ENCODE peak calls at places on chromosomes 2 and 18, in nine cellular contexts. I, Y, U, L, N, E, Q, O and S are unnamed samples.

GRCh38 chr18:76889086-76889699 is 66.8 kb downstream of the ZNF236 start:
- DNase-seq in N (no peak), O (no peak), I (no peak), Y (no peak), Q (no peak), U (no peak), L (no peak), E (peak; percentile 48), S (no peak)

GRCh38 chr18:75837316-75837715 is 409.8 kb upstream of the SMIM21 start:
- DNase-seq in O (no peak), Q (no peak), I (no peak), U (no peak), L (no peak), Y (no peak), N (no peak), E (no peak), S (no peak)

GRCh38 chr2:44267269-44268258 is 7.7 kb upstream of the SLC3A1 start:
- DNase-seq in N (no peak), Y (no peak), U (no peak), Q (peak; percentile 63), E (no peak), L (no peak), O (peak; percentile 74), I (peak; percentile 71), S (no peak)

GRCh38 chr2:59182249-59182648 is 941.1 kb upstream of the FANCL start:
- DNase-seq in E (peak; percentile 67), N (no peak), U (no peak), I (no peak), Y (no peak), Q (peak; percentile 15), L (peak; percentile 68), O (no peak), S (no peak)

GRCh38 chr2:220341014-220341413 is 713.6 kb downstream of the SLC4A3 start:
- DNase-seq in I (no peak), O (no peak), N (no peak), U (no peak), Q (no peak), L (no peak), Y (no peak), E (no peak), S (no peak)

GRCh38 chr2:119837759-119838158 is 78.0 kb downstream of the PTPN4 start:
- DNase-seq in I (no peak), E (no peak), L (no peak), O (no peak), N (no peak), U (no peak), Q (no peak), Y (no peak), S (no peak)

GRCh38 chr2:111122631-111123421 is 2.1 kb downstream of the BCL2L11 start:
- DNase-seq in E (peak; percentile 70), I (peak; percentile 89), U (peak; percentile 7), O (peak; percentile 71), L (peak; percentile 82), N (no peak), Q (peak; percentile 80), Y (peak; percentile 94), S (peak; percentile 28)

GRCh38 chr2:42874838-42875801 is 82.7 kb upstream of the HAAO start:
- DNase-seq in L (peak; percentile 28), I (no peak), Q (no peak), U (no peak), Y (peak; percentile 83), N (no peak), O (no peak), E (no peak), S (no peak)

GRCh38 chr2:112626604-112627059 is 19.1 kb upstream of the SLC20A1 start:
- DNase-seq in E (peak; percentile 56), O (peak; percentile 79), I (peak; percentile 80), Q (peak; percentile 75), N (peak; percentile 22), L (peak; percentile 77), U (peak; percentile 39), Y (peak; percentile 73), S (peak; percentile 9)

GRCh38 chr2:201931475-201931874 is 102.2 kb upstream of the FZD7 start:
- DNase-seq in E (no peak), L (no peak), U (no peak), Q (no peak), N (no peak), Y (no peak), I (no peak), O (no peak), S (no peak)

GRCh38 chr2:239602290-239603282 is 201.8 kb upstream of the HDAC4 start:
- DNase-seq in Y (peak; percentile 40), I (no peak), O (no peak), U (no peak), E (no peak), Q (no peak), L (no peak), N (no peak), S (no peak)

GRCh38 chr2:235141411-235142128 is 189.8 kb downstream of the SH3BP4 start:
- DNase-seq in L (no peak), I (no peak), N (no peak), Y (no peak), E (no peak), Q (no peak), O (no peak), U (no peak), S (no peak)

GRCh38 chr18:61400714-61401113 is 67.5 kb downstream of the CDH20 start:
- DNase-seq in E (no peak), Y (no peak), U (no peak), N (no peak), Q (peak; percentile 50), L (peak; percentile 71), I (peak; percentile 84), O (peak; percentile 66), S (no peak)

GRCh38 chr2:156325671-156326385 is 6.7 kb downstream of the NR4A2 start:
- DNase-seq in U (no peak), L (no peak), O (no peak), N (no peak), Q (no peak), E (no peak), I (no peak), Y (no peak), S (no peak)

GRCh38 chr2:62705859-62706720 is 577 bp downstream of the EHBP1 start:
- DNase-seq in L (peak; percentile 30), U (peak; percentile 22), Q (peak; percentile 67), O (peak; percentile 58), N (peak; percentile 22), E (peak; percentile 60), I (peak; percentile 50), Y (peak; percentile 89), S (no peak)

GRCh38 chr18:77086656-77087390 is 45.8 kb downstream of the MBP start:
- DNase-seq in N (no peak), E (peak; percentile 58), L (peak; percentile 36), U (no peak), Q (no peak), I (peak; percentile 63), O (no peak), Y (no peak), S (no peak)

GRCh38 chr2:147416099-147416498 is 428.7 kb upstream of the ACVR2A start:
- DNase-seq in I (no peak), L (no peak), Y (no peak), U (no peak), O (peak; percentile 8), E (no peak), N (no peak), Q (peak; percentile 11), S (no peak)

GRCh38 chr2:113179446-113180045 is 5.8 kb downstream of the PSD4 start:
- DNase-seq in I (no peak), O (no peak), L (no peak), N (no peak), E (no peak), Q (no peak), Y (no peak), U (no peak), S (no peak)

GRCh38 chr2:196130039-196130825 is 41.1 kb downstream of the STK17B start:
- DNase-seq in O (no peak), I (no peak), Q (no peak), U (no peak), E (no peak), L (no peak), Y (no peak), N (no peak), S (no peak)